ENCODE peak calls at places on chromosome 3, in six cellular contexts. W, S, T, Y, G and N are unnamed samples.

GRCh38 chr3:186882881-186883685 is 40.6 kb downstream of the ADIPOQ start:
- DNase-seq in W (no peak), S (no peak), T (no peak), Y (peak), G (no peak), N (no peak)

GRCh38 chr3:66480666-66481065 is 20.2 kb downstream of the LRIG1 start:
- DNase-seq in W (no peak), S (no peak), T (no peak), Y (no peak), G (no peak), N (peak)

GRCh38 chr3:4401441-4401840 is 65.6 kb downstream of the SUMF1 start:
- DNase-seq in W (no peak), S (no peak), T (no peak), Y (no peak), G (no peak), N (no peak)

GRCh38 chr3:133540896-133541674 is 32.4 kb upstream of the CDV3 start:
- DNase-seq in W (no peak), S (no peak), T (no peak), Y (peak), G (no peak), N (no peak)

GRCh38 chr3:27623085-27623753 is 98.9 kb downstream of the EOMES start:
- DNase-seq in W (no peak), S (no peak), T (no peak), Y (peak), G (no peak), N (no peak)

GRCh38 chr3:129248286-129248979 is 973 bp upstream of the COPG1 start:
- DNase-seq in W (no peak), S (no peak), T (no peak), Y (no peak), G (no peak), N (no peak)

GRCh38 chr3:18579659-18580058 is 154.5 kb upstream of the SATB1 start:
- DNase-seq in W (no peak), S (no peak), T (no peak), Y (no peak), G (no peak), N (no peak)

GRCh38 chr3:146803746-146804145 is 198.6 kb upstream of the PLSCR5 start:
- DNase-seq in W (no peak), S (no peak), T (no peak), Y (no peak), G (no peak), N (no peak)

GRCh38 chr3:20055020-20055775 is 15.0 kb downstream of the KAT2B start:
- DNase-seq in W (no peak), S (no peak), T (no peak), Y (no peak), G (no peak), N (no peak)

GRCh38 chr3:21551019-21551418 is 200.0 kb downstream of the ZNF385D start:
- DNase-seq in W (no peak), S (no peak), T (no peak), Y (peak), G (no peak), N (no peak)

GRCh38 chr3:151226088-151226563 is 23.1 kb upstream of the GPR171 start:
- DNase-seq in W (no peak), S (no peak), T (no peak), Y (peak), G (no peak), N (no peak)

GRCh38 chr3:141302364-141303141 is 65.8 kb upstream of the ZBTB38 start:
- DNase-seq in W (no peak), S (no peak), T (no peak), Y (peak), G (no peak), N (no peak)

GRCh38 chr3:58000713-58001467 is 7.3 kb upstream of the FLNB start:
- DNase-seq in W (no peak), S (no peak), T (no peak), Y (peak), G (no peak), N (no peak)

GRCh38 chr3:155963557-155963956 is 93.1 kb downstream of the GMPS start:
- DNase-seq in W (no peak), S (no peak), T (no peak), Y (peak), G (no peak), N (no peak)

GRCh38 chr3:187808466-187809291 is 63.4 kb upstream of the BCL6 start:
- DNase-seq in W (no peak), S (no peak), T (no peak), Y (peak), G (no peak), N (no peak)

GRCh38 chr3:126501054-126501453 is 16.5 kb downstream of the UROC1 start:
- DNase-seq in W (no peak), S (no peak), T (no peak), Y (no peak), G (no peak), N (no peak)